ENCODE peak calls at places on chromosomes 2 and 18, in five cellular contexts. D is left lung, J is vagina, E is HFF-Myc, F is progenitor cell of endocrine pancreas. C is an unnamed sample.
A peak's percentile ranks its signal among the peaks of the same experiment; 100 is the strongest.

GRCh38 chr2:17643031-17643615 is 102.6 kb downstream of the VSNL1 start:
- DNase-seq in D (no peak), J (no peak), E (peak; percentile 96), F (no peak), C (no peak)

GRCh38 chr2:16677875-16678274 is 12.2 kb upstream of the CYRIA start:
- DNase-seq in D (no peak), J (no peak), E (no peak), F (no peak), C (no peak)

GRCh38 chr2:241924069-241924908 is 54.8 kb downstream of the RTP5 start:
- DNase-seq in D (no peak), J (no peak), E (no peak), F (no peak), C (no peak)

GRCh38 chr2:39334978-39335377 is 91.2 kb upstream of the CDKL4 start:
- DNase-seq in D (no peak), J (no peak), E (no peak), F (no peak), C (no peak)

GRCh38 chr2:43230481-43230880 is 4.1 kb upstream of the ZFP36L2 start:
- DNase-seq in D (no peak), J (no peak), E (no peak), F (no peak), C (no peak)

GRCh38 chr2:10006248-10007147 is 36.9 kb upstream of the KLF11 start:
- DNase-seq in D (peak; percentile 69), J (no peak), E (no peak), F (no peak), C (no peak)

GRCh38 chr18:35112696-35113095 is 71.5 kb downstream of the MAPRE2 start:
- DNase-seq in D (no peak), J (no peak), E (no peak), F (no peak), C (no peak)

GRCh38 chr2:219410390-219410789 is 7.8 kb upstream of the DES start:
- DNase-seq in D (no peak), J (no peak), E (no peak), F (no peak), C (no peak)

GRCh38 chr2:236505071-236505470 is 64.6 kb upstream of the ACKR3 start:
- DNase-seq in D (no peak), J (no peak), E (no peak), F (no peak), C (no peak)

GRCh38 chr2:236501531-236501930 is 68.1 kb upstream of the ACKR3 start:
- DNase-seq in D (no peak), J (no peak), E (no peak), F (no peak), C (no peak)

GRCh38 chr2:236501026-236501425 is 68.6 kb upstream of the ACKR3 start:
- DNase-seq in D (no peak), J (no peak), E (no peak), F (no peak), C (no peak)

GRCh38 chr2:236503583-236503982 is 66.0 kb upstream of the ACKR3 start:
- DNase-seq in D (no peak), J (no peak), E (no peak), F (no peak), C (no peak)

GRCh38 chr2:236503100-236503499 is 66.5 kb upstream of the ACKR3 start:
- DNase-seq in D (no peak), J (no peak), E (no peak), F (no peak), C (no peak)
- TF ChIP-seq CTCF in D (no peak), J (no peak), E (peak; percentile 19), F (peak; percentile 20), C (no peak)

GRCh38 chr18:40293311-40293710 is 1661.7 kb upstream of the PIK3C3 start:
- DNase-seq in D (no peak), J (no peak), E (no peak), F (no peak), C (no peak)
- TF ChIP-seq CTCF in D (no peak), J (no peak), E (no peak), F (peak; percentile 40), C (no peak)

GRCh38 chr18:48639772-48640432 is 101.1 kb downstream of the CTIF start:
- DNase-seq in D (no peak), J (no peak), E (no peak), F (no peak), C (no peak)
- TF ChIP-seq CTCF in D (peak; percentile 12), J (no peak), E (peak; percentile 40), F (peak; percentile 34), C (no peak)

GRCh38 chr2:46813680-46814079 is 101.9 kb downstream of the MCFD2 start:
- DNase-seq in D (no peak), J (no peak), E (no peak), F (no peak), C (no peak)

GRCh38 chr2:46814562-46814961 is 101.0 kb downstream of the MCFD2 start:
- DNase-seq in D (no peak), J (peak; percentile 0), E (no peak), F (no peak), C (no peak)

GRCh38 chr2:46813046-46813445 is 102.6 kb downstream of the MCFD2 start:
- DNase-seq in D (no peak), J (no peak), E (no peak), F (no peak), C (peak; percentile 58)

GRCh38 chr2:46815121-46815802 is 100.3 kb downstream of the MCFD2 start:
- DNase-seq in D (no peak), J (peak; percentile 67), E (no peak), F (no peak), C (no peak)

GRCh38 chr2:46814160-46814559 is 101.4 kb downstream of the MCFD2 start:
- DNase-seq in D (no peak), J (peak; percentile 95), E (no peak), F (no peak), C (no peak)
- TF ChIP-seq CTCF in D (no peak), J (no peak), E (no peak), F (no peak), C (no peak)

GRCh38 chr2:156334496-156335478 is 2.3 kb upstream of the NR4A2 start:
- DNase-seq in D (peak; percentile 95), J (no peak), E (no peak), F (peak; percentile 48), C (peak; percentile 66)
- TF ChIP-seq CTCF in D (no peak), J (peak; percentile 20), E (no peak), F (peak; percentile 15), C (no peak)

GRCh38 chr2:236568068-236568921 is 1.3 kb upstream of the ACKR3 start:
- DNase-seq in D (peak; percentile 87), J (no peak), E (no peak), F (peak; percentile 65), C (peak; percentile 67)
- TF ChIP-seq CTCF in D (no peak), J (no peak), E (no peak), F (peak; percentile 39), C (no peak)

GRCh38 chr2:25259744-25260124 is 82.0 kb downstream of the DNMT3A start:
- DNase-seq in D (no peak), J (no peak), E (no peak), F (no peak), C (no peak)
- TF ChIP-seq CTCF in D (no peak), J (no peak), E (no peak), F (no peak), C (no peak)

C was measured in mesothelial cell of epicardium.